ENCODE peak calls at places on chromosomes 16 and 17, in nine cellular contexts. X is Caco-2, T is left ventricle myocardium superior, Q is hepatocyte, Y is EL, V is erythroblast, U is iris pigment epithelial cell, K is GM04503, J is B cell. R is an unnamed sample.

GRCh38 chr16:30002614-30003346 is 6.7 kb downstream of the INO80E start:
- DNase-seq in X (no peak), T (no peak), J (no peak), Y (no peak), Q (no peak), V (no peak), K (no peak), U (no peak), R (no peak)

GRCh38 chr17:16935241-16935663 is 36.7 kb downstream of the TNFRSF13B start:
- DNase-seq in K (no peak), T (peak), J (no peak), Q (no peak), V (no peak), U (no peak), Y (no peak), X (peak), R (no peak)

GRCh38 chr16:66287916-66288315 is 78.6 kb upstream of the CDH5 start:
- DNase-seq in T (no peak), J (no peak), Y (no peak), Q (no peak), K (no peak), X (no peak), V (no peak), U (no peak), R (no peak)

GRCh38 chr17:17877548-17878358 is 41.0 kb upstream of the SREBF1 start:
- DNase-seq in U (peak), T (peak), Y (peak), V (no peak), K (peak), Q (peak), X (no peak), J (no peak), R (peak)

GRCh38 chr16:70331588-70332358 is 14.9 kb upstream of the DDX19A start:
- DNase-seq in U (peak), T (no peak), J (no peak), K (no peak), X (no peak), Y (no peak), V (peak), Q (no peak), R (no peak)

GRCh38 chr17:3890082-3890892 is 2.6 kb downstream of the CAMKK1 start:
- DNase-seq in Q (peak), T (peak), Y (peak), K (peak), X (no peak), J (no peak), V (no peak), U (peak), R (peak)

GRCh38 chr17:41111151-41111885 is 6.1 kb downstream of the KRTAP4-9 start:
- DNase-seq in Q (no peak), Y (no peak), X (no peak), K (no peak), V (no peak), J (no peak), U (no peak), T (no peak), R (no peak)

GRCh38 chr16:1794221-1794871 is 841 bp upstream of the IGFALS start:
- DNase-seq in J (no peak), U (no peak), Q (peak), X (peak), T (no peak), K (no peak), V (no peak), Y (no peak), R (no peak)

GRCh38 chr16:48909231-48909630 is 299.3 kb upstream of the N4BP1 start:
- DNase-seq in X (no peak), K (no peak), T (no peak), Y (no peak), U (no peak), V (no peak), Q (no peak), J (no peak), R (no peak)

GRCh38 chr16:67563708-67564468 is 1.6 kb downstream of the CTCF start:
- DNase-seq in V (peak), Q (peak), U (peak), T (no peak), J (peak), X (no peak), Y (peak), K (peak), R (no peak)

GRCh38 chr17:60087882-60088669 is 9.4 kb upstream of the HEATR6 start:
- DNase-seq in U (peak), Y (peak), K (no peak), T (no peak), X (no peak), V (no peak), Q (peak), J (no peak), R (no peak)

GRCh38 chr17:78057113-78057740 is 71.3 kb downstream of the TMC6 start:
- DNase-seq in T (no peak), V (no peak), Q (no peak), X (no peak), Y (no peak), J (no peak), U (no peak), K (no peak), R (no peak)

GRCh38 chr16:9739301-9739700 is 442.9 kb downstream of the GRIN2A start:
- DNase-seq in U (no peak), Y (no peak), K (no peak), X (no peak), Q (no peak), J (no peak), V (no peak), T (no peak), R (no peak)

GRCh38 chr17:71071837-71072236 is 902.5 kb downstream of the KCNJ2 start:
- DNase-seq in T (no peak), K (peak), V (no peak), J (no peak), X (no peak), Q (peak), U (peak), Y (peak), R (peak)

GRCh38 chr17:44733753-44734152 is 25.0 kb upstream of the ADAM11 start:
- DNase-seq in V (peak), Q (peak), J (no peak), K (no peak), Y (no peak), T (no peak), X (no peak), U (peak), R (no peak)

GRCh38 chr17:40528692-40529417 is 27.4 kb upstream of the TNS4 start:
- DNase-seq in V (no peak), T (no peak), U (no peak), X (no peak), Y (no peak), J (no peak), K (no peak), Q (no peak), R (no peak)

GRCh38 chr17:19384723-19385391 is 2.1 kb downstream of the MFAP4 start:
- DNase-seq in X (no peak), J (no peak), Y (peak), Q (peak), U (peak), K (peak), T (peak), V (peak), R (peak)

GRCh38 chr17:36088559-36089376 is 1.2 kb downstream of the CCL3 start:
- DNase-seq in Y (no peak), Q (no peak), V (no peak), K (no peak), J (no peak), U (no peak), T (no peak), X (no peak), R (no peak)

GRCh38 chr17:7842950-7843535 is 9.0 kb downstream of the KDM6B start:
- DNase-seq in J (peak), K (no peak), V (peak), X (no peak), T (peak), U (peak), Q (no peak), Y (peak), R (no peak)

GRCh38 chr17:29051194-29051593 is 8.3 kb downstream of the PIPOX start:
- DNase-seq in Q (no peak), Y (no peak), U (no peak), J (no peak), K (no peak), T (no peak), V (no peak), X (no peak), R (no peak)

GRCh38 chr16:47058295-47059086 is 85.0 kb upstream of the DNAJA2 start:
- DNase-seq in T (no peak), V (no peak), U (no peak), X (no peak), Y (peak), Q (peak), K (peak), J (no peak), R (no peak)

GRCh38 chr17:8696456-8696855 is 48.2 kb downstream of the CCDC42 start:
- DNase-seq in U (peak), K (no peak), Y (no peak), J (no peak), V (no peak), X (peak), Q (no peak), T (no peak), R (no peak)

GRCh38 chr16:4298761-4299522 is 16.9 kb upstream of the GLIS2 start:
- DNase-seq in T (peak), K (peak), Q (peak), X (peak), J (no peak), U (peak), Y (peak), V (no peak), R (peak)

GRCh38 chr16:86025706-86026105 is 126.7 kb downstream of the IRF8 start:
- DNase-seq in Q (no peak), X (peak), K (no peak), V (no peak), J (no peak), Y (no peak), T (no peak), U (no peak), R (no peak)

GRCh38 chr17:2703181-2703580 is 8.4 kb downstream of the CLUH start:
- DNase-seq in T (peak), U (no peak), Y (no peak), V (no peak), Q (no peak), X (peak), K (no peak), J (no peak), R (no peak)

GRCh38 chr17:34146440-34147043 is 108.5 kb upstream of the CCL2 start:
- DNase-seq in K (no peak), V (peak), Q (peak), X (peak), J (peak), T (peak), Y (no peak), U (peak), R (no peak)